ENCODE peak calls at places on chromosomes 3 and 15, in seven cellular contexts. One of them, this sample, is unnamed.

GRCh38 chr3:128360243-128360642 is 106.4 kb downstream of the DNAJB8 start:
- DNase-seq in adrenal gland: no peak
- DNase-seq in body of pancreas: no peak
- DNase-seq in tibial nerve: no peak
- DNase-seq in esophagus muscularis mucosa: no peak
- DNase-seq in ovary: no peak
- DNase-seq in HepG2: peak
- DNase-seq in this sample: no peak

GRCh38 chr3:35670408-35670807 is 31.1 kb downstream of the ARPP21 start:
- DNase-seq in adrenal gland: no peak
- DNase-seq in body of pancreas: no peak
- DNase-seq in tibial nerve: no peak
- DNase-seq in esophagus muscularis mucosa: no peak
- DNase-seq in ovary: no peak
- DNase-seq in HepG2: no peak
- DNase-seq in this sample: no peak

GRCh38 chr15:75468908-75469307 is 17.4 kb upstream of the SIN3A start:
- DNase-seq in adrenal gland: no peak
- DNase-seq in body of pancreas: peak
- DNase-seq in tibial nerve: no peak
- DNase-seq in esophagus muscularis mucosa: no peak
- DNase-seq in ovary: no peak
- DNase-seq in HepG2: no peak
- DNase-seq in this sample: no peak

GRCh38 chr3:82030932-82031331 is 269.5 kb upstream of the GBE1 start:
- DNase-seq in adrenal gland: no peak
- DNase-seq in body of pancreas: no peak
- DNase-seq in tibial nerve: no peak
- DNase-seq in esophagus muscularis mucosa: no peak
- DNase-seq in ovary: peak
- DNase-seq in HepG2: no peak
- DNase-seq in this sample: no peak

GRCh38 chr3:39144748-39145380 is 8.5 kb downstream of the CSRNP1 start:
- DNase-seq in adrenal gland: peak
- DNase-seq in body of pancreas: no peak
- DNase-seq in tibial nerve: no peak
- DNase-seq in esophagus muscularis mucosa: no peak
- DNase-seq in ovary: no peak
- DNase-seq in HepG2: no peak
- DNase-seq in this sample: no peak

GRCh38 chr3:143124683-143125520 is 5.3 kb downstream of the CHST2 start:
- DNase-seq in adrenal gland: no peak
- DNase-seq in body of pancreas: no peak
- DNase-seq in tibial nerve: no peak
- DNase-seq in esophagus muscularis mucosa: no peak
- DNase-seq in ovary: no peak
- DNase-seq in HepG2: no peak
- DNase-seq in this sample: no peak

GRCh38 chr3:46725663-46726314 is 8.1 kb upstream of the PRSS50 start:
- DNase-seq in adrenal gland: peak
- DNase-seq in body of pancreas: no peak
- DNase-seq in tibial nerve: no peak
- DNase-seq in esophagus muscularis mucosa: peak
- DNase-seq in ovary: peak
- DNase-seq in HepG2: no peak
- DNase-seq in this sample: no peak

GRCh38 chr15:85800460-85801123 is 5.9 kb upstream of the KLHL25 start:
- DNase-seq in adrenal gland: peak
- DNase-seq in body of pancreas: peak
- DNase-seq in tibial nerve: no peak
- DNase-seq in esophagus muscularis mucosa: no peak
- DNase-seq in ovary: no peak
- DNase-seq in HepG2: peak
- DNase-seq in this sample: no peak

GRCh38 chr15:91660174-91660649 is 193.3 kb upstream of the SLCO3A1 start:
- DNase-seq in adrenal gland: no peak
- DNase-seq in body of pancreas: no peak
- DNase-seq in tibial nerve: no peak
- DNase-seq in esophagus muscularis mucosa: no peak
- DNase-seq in ovary: no peak
- DNase-seq in HepG2: no peak
- DNase-seq in this sample: no peak

GRCh38 chr3:136022518-136023263 is 57.2 kb downstream of the PPP2R3A start:
- DNase-seq in adrenal gland: no peak
- DNase-seq in body of pancreas: no peak
- DNase-seq in tibial nerve: no peak
- DNase-seq in esophagus muscularis mucosa: no peak
- DNase-seq in ovary: no peak
- DNase-seq in HepG2: no peak
- DNase-seq in this sample: no peak

GRCh38 chr3:43117257-43117656 is 11.4 kb upstream of the POMGNT2 start:
- DNase-seq in adrenal gland: no peak
- DNase-seq in body of pancreas: no peak
- DNase-seq in tibial nerve: no peak
- DNase-seq in esophagus muscularis mucosa: peak
- DNase-seq in ovary: no peak
- DNase-seq in HepG2: no peak
- DNase-seq in this sample: no peak

GRCh38 chr3:8668216-8668615 is 23.6 kb upstream of the SSUH2 start:
- DNase-seq in adrenal gland: no peak
- DNase-seq in body of pancreas: no peak
- DNase-seq in tibial nerve: no peak
- DNase-seq in esophagus muscularis mucosa: no peak
- DNase-seq in ovary: no peak
- DNase-seq in HepG2: no peak
- DNase-seq in this sample: no peak

GRCh38 chr3:175199961-175200360 is 340.8 kb downstream of the NAALADL2 start:
- DNase-seq in adrenal gland: no peak
- DNase-seq in body of pancreas: no peak
- DNase-seq in tibial nerve: no peak
- DNase-seq in esophagus muscularis mucosa: no peak
- DNase-seq in ovary: no peak
- DNase-seq in HepG2: no peak
- DNase-seq in this sample: no peak

GRCh38 chr3:104755791-104756190 is 610.9 kb upstream of the ALCAM start:
- DNase-seq in adrenal gland: no peak
- DNase-seq in body of pancreas: no peak
- DNase-seq in tibial nerve: no peak
- DNase-seq in esophagus muscularis mucosa: no peak
- DNase-seq in ovary: no peak
- DNase-seq in HepG2: no peak
- DNase-seq in this sample: no peak

GRCh38 chr15:42349178-42349577 is 10.1 kb upstream of the CAPN3 start:
- DNase-seq in adrenal gland: no peak
- DNase-seq in body of pancreas: no peak
- DNase-seq in tibial nerve: no peak
- DNase-seq in esophagus muscularis mucosa: no peak
- DNase-seq in ovary: no peak
- DNase-seq in HepG2: no peak
- DNase-seq in this sample: no peak

GRCh38 chr3:106957021-106957420 is 420.2 kb upstream of the CCDC54 start:
- DNase-seq in adrenal gland: no peak
- DNase-seq in body of pancreas: no peak
- DNase-seq in tibial nerve: no peak
- DNase-seq in esophagus muscularis mucosa: no peak
- DNase-seq in ovary: no peak
- DNase-seq in HepG2: no peak
- DNase-seq in this sample: no peak

GRCh38 chr3:66338927-66339326 is 118.1 kb downstream of the SLC25A26 start:
- DNase-seq in adrenal gland: no peak
- DNase-seq in body of pancreas: no peak
- DNase-seq in tibial nerve: no peak
- DNase-seq in esophagus muscularis mucosa: no peak
- DNase-seq in ovary: no peak
- DNase-seq in HepG2: no peak
- DNase-seq in this sample: no peak

GRCh38 chr15:83446417-83446816 is 724 bp upstream of the SH3GL3 start:
- DNase-seq in adrenal gland: no peak
- DNase-seq in body of pancreas: no peak
- DNase-seq in tibial nerve: no peak
- DNase-seq in esophagus muscularis mucosa: no peak
- DNase-seq in ovary: no peak
- DNase-seq in HepG2: no peak
- DNase-seq in this sample: no peak

GRCh38 chr3:157493627-157494550 is 9.3 kb downstream of the VEPH1 start:
- DNase-seq in adrenal gland: no peak
- DNase-seq in body of pancreas: no peak
- DNase-seq in tibial nerve: no peak
- DNase-seq in esophagus muscularis mucosa: no peak
- DNase-seq in ovary: no peak
- DNase-seq in HepG2: peak
- DNase-seq in this sample: peak

GRCh38 chr3:133054572-133054971 is 16.4 kb downstream of the TMEM108 start:
- DNase-seq in adrenal gland: no peak
- DNase-seq in body of pancreas: no peak
- DNase-seq in tibial nerve: no peak
- DNase-seq in esophagus muscularis mucosa: no peak
- DNase-seq in ovary: no peak
- DNase-seq in HepG2: no peak
- DNase-seq in this sample: no peak

GRCh38 chr3:130783629-130784028 is 37.0 kb upstream of the PIK3R4 start:
- DNase-seq in adrenal gland: no peak
- DNase-seq in body of pancreas: no peak
- DNase-seq in tibial nerve: no peak
- DNase-seq in esophagus muscularis mucosa: no peak
- DNase-seq in ovary: no peak
- DNase-seq in HepG2: no peak
- DNase-seq in this sample: no peak

GRCh38 chr15:73993211-73993994 is 1.1 kb upstream of the PML start:
- DNase-seq in adrenal gland: peak
- DNase-seq in body of pancreas: no peak
- DNase-seq in tibial nerve: no peak
- DNase-seq in esophagus muscularis mucosa: no peak
- DNase-seq in ovary: no peak
- DNase-seq in HepG2: no peak
- DNase-seq in this sample: peak

GRCh38 chr3:21017115-21017852 is 733.7 kb downstream of the ZNF385D start:
- DNase-seq in adrenal gland: no peak
- DNase-seq in body of pancreas: no peak
- DNase-seq in tibial nerve: no peak
- DNase-seq in esophagus muscularis mucosa: no peak
- DNase-seq in ovary: no peak
- DNase-seq in HepG2: no peak
- DNase-seq in this sample: peak

GRCh38 chr3:52121459-52121795 is 32.8 kb downstream of the POC1A start:
- DNase-seq in adrenal gland: peak
- DNase-seq in body of pancreas: no peak
- DNase-seq in tibial nerve: no peak
- DNase-seq in esophagus muscularis mucosa: no peak
- DNase-seq in ovary: no peak
- DNase-seq in HepG2: no peak
- DNase-seq in this sample: no peak

GRCh38 chr15:31361764-31362120 is 35.1 kb downstream of the KLF13 start:
- DNase-seq in adrenal gland: no peak
- DNase-seq in body of pancreas: no peak
- DNase-seq in tibial nerve: no peak
- DNase-seq in esophagus muscularis mucosa: no peak
- DNase-seq in ovary: no peak
- DNase-seq in HepG2: no peak
- DNase-seq in this sample: no peak

GRCh38 chr3:133269393-133269792 is 130.5 kb upstream of the BFSP2 start:
- DNase-seq in adrenal gland: no peak
- DNase-seq in body of pancreas: no peak
- DNase-seq in tibial nerve: no peak
- DNase-seq in esophagus muscularis mucosa: no peak
- DNase-seq in ovary: no peak
- DNase-seq in HepG2: no peak
- DNase-seq in this sample: no peak

GRCh38 chr3:66489577-66489976 is 11.2 kb downstream of the LRIG1 start:
- DNase-seq in adrenal gland: no peak
- DNase-seq in body of pancreas: no peak
- DNase-seq in tibial nerve: no peak
- DNase-seq in esophagus muscularis mucosa: no peak
- DNase-seq in ovary: no peak
- DNase-seq in HepG2: no peak
- DNase-seq in this sample: no peak

GRCh38 chr3:191345334-191345733 is 15.0 kb upstream of the UTS2B start:
- DNase-seq in adrenal gland: no peak
- DNase-seq in body of pancreas: no peak
- DNase-seq in tibial nerve: no peak
- DNase-seq in esophagus muscularis mucosa: no peak
- DNase-seq in ovary: no peak
- DNase-seq in HepG2: no peak
- DNase-seq in this sample: no peak

GRCh38 chr15:51884517-51885236 is 55.2 kb downstream of the TMOD3 start:
- DNase-seq in adrenal gland: no peak
- DNase-seq in body of pancreas: no peak
- DNase-seq in tibial nerve: no peak
- DNase-seq in esophagus muscularis mucosa: no peak
- DNase-seq in ovary: no peak
- DNase-seq in HepG2: no peak
- DNase-seq in this sample: no peak

GRCh38 chr15:69452702-69453513 is at the start of gene RPLP1:
- DNase-seq in adrenal gland: peak
- DNase-seq in body of pancreas: peak
- DNase-seq in tibial nerve: peak
- DNase-seq in esophagus muscularis mucosa: peak
- DNase-seq in ovary: peak
- DNase-seq in HepG2: no peak
- DNase-seq in this sample: peak
- TF ChIP-seq POLR2A in adrenal gland: peak
- TF ChIP-seq POLR2A in body of pancreas: peak
- TF ChIP-seq POLR2A in tibial nerve: peak
- TF ChIP-seq POLR2A in esophagus muscularis mucosa: peak
- TF ChIP-seq POLR2A in ovary: peak
- TF ChIP-seq POLR2A in HepG2: peak
- TF ChIP-seq POLR2A in this sample: peak

DNA sequence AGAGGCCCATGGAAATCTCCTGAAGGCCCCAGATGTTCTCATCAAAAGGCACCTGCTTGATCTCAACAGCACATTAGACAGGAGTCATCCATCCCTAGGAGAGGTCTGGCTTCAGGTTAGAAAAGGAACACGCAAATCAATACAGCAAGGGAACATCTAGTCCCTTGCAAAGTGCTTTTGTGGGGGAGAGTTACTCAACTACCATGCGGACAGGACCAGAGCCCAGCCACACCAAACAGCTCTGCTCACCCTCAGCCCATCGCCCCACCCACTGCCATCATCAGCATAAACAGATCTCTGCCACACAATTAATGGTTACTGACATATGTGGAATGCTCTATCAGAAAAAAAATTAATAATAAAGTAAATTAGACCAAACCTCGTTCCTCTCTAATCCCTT is 85.6 kb downstream of the MYLK start:
- DNase-seq in adrenal gland: no peak
- DNase-seq in body of pancreas: no peak
- DNase-seq in tibial nerve: no peak
- DNase-seq in esophagus muscularis mucosa: no peak
- DNase-seq in ovary: no peak
- DNase-seq in HepG2: no peak
- DNase-seq in this sample: no peak
- TF ChIP-seq POLR2A in adrenal gland: no peak
- TF ChIP-seq POLR2A in body of pancreas: no peak
- TF ChIP-seq POLR2A in tibial nerve: no peak
- TF ChIP-seq POLR2A in esophagus muscularis mucosa: no peak
- TF ChIP-seq POLR2A in ovary: no peak
- TF ChIP-seq POLR2A in HepG2: no peak
- TF ChIP-seq POLR2A in this sample: no peak

GRCh38 chr3:120024103-120024502 is 70.1 kb downstream of the GSK3B start:
- DNase-seq in adrenal gland: no peak
- DNase-seq in body of pancreas: no peak
- DNase-seq in tibial nerve: no peak
- DNase-seq in esophagus muscularis mucosa: no peak
- DNase-seq in ovary: no peak
- DNase-seq in HepG2: no peak
- DNase-seq in this sample: no peak
- TF ChIP-seq POLR2A in adrenal gland: no peak
- TF ChIP-seq POLR2A in body of pancreas: no peak
- TF ChIP-seq POLR2A in tibial nerve: no peak
- TF ChIP-seq POLR2A in esophagus muscularis mucosa: no peak
- TF ChIP-seq POLR2A in ovary: no peak
- TF ChIP-seq POLR2A in HepG2: no peak
- TF ChIP-seq POLR2A in this sample: no peak

GRCh38 chr15:41331833-41332787 is at the start of gene OIP5:
- DNase-seq in adrenal gland: peak
- DNase-seq in body of pancreas: peak
- DNase-seq in tibial nerve: peak
- DNase-seq in esophagus muscularis mucosa: peak
- DNase-seq in ovary: peak
- DNase-seq in HepG2: peak
- DNase-seq in this sample: peak
- TF ChIP-seq POLR2A in adrenal gland: no peak
- TF ChIP-seq POLR2A in body of pancreas: no peak
- TF ChIP-seq POLR2A in tibial nerve: no peak
- TF ChIP-seq POLR2A in esophagus muscularis mucosa: no peak
- TF ChIP-seq POLR2A in ovary: no peak
- TF ChIP-seq POLR2A in HepG2: peak
- TF ChIP-seq POLR2A in this sample: peak